ENCODE peak calls at places on chromosomes 5 and 9, in seven cellular contexts. G, Z, V, Y, M, E and N are unnamed samples. For H3K36me3, the result is how much of the 10 kb centered on the place peaks cover.

GRCh38 chr9:5620494-5620893 is 8.4 kb upstream of the RIC1 start:
- ATAC-seq in G (no peak), V (no peak), Y (no peak), E (no peak), M (no peak), Z (no peak), N (no peak)

GRCh38 chr5:16741007-16741406 is 124.2 kb upstream of the RETREG1 start:
- ATAC-seq in M (peak), G (no peak), Y (no peak), V (no peak), Z (no peak), E (no peak), N (no peak)

GRCh38 chr9:115050002-115050490 is 67.9 kb downstream of the TNC start:
- ATAC-seq in E (no peak), G (no peak), Y (no peak), Z (no peak), M (no peak), V (no peak), N (no peak)

GRCh38 chr9:38018964-38019602 is 49.9 kb downstream of the SHB start:
- ATAC-seq in E (no peak), M (peak), Y (peak), G (no peak), V (peak), Z (peak), N (peak)

GRCh38 chr5:68396722-68397121 is 181.2 kb downstream of the PIK3R1 start:
- ATAC-seq in G (no peak), Y (no peak), Z (peak), E (no peak), V (peak), M (peak), N (no peak)

GRCh38 chr5:55021465-55021864 is 2.6 kb upstream of the GZMK start:
- ATAC-seq in E (no peak), Y (no peak), G (peak), Z (no peak), V (no peak), M (no peak), N (no peak)

GRCh38 chr9:121333950-121334773 is 35.9 kb downstream of the STOM start:
- ATAC-seq in V (peak), Y (no peak), M (no peak), E (no peak), Z (peak), G (no peak), N (peak)

GRCh38 chr5:26487553-26487952 is 550.8 kb downstream of the CDH9 start:
- ATAC-seq in M (no peak), Y (no peak), Z (no peak), G (no peak), V (no peak), E (no peak), N (no peak)

GRCh38 chr5:83222906-83223305 is 145.6 kb downstream of the XRCC4 start:
- ATAC-seq in G (no peak), Y (no peak), Z (no peak), V (no peak), E (no peak), M (peak), N (no peak)

GRCh38 chr5:171102877-171103610 is 206.0 kb upstream of the TLX3 start:
- ATAC-seq in E (no peak), M (no peak), V (no peak), Y (no peak), G (no peak), Z (no peak), N (no peak)

GRCh38 chr5:170761048-170761707 is 22.3 kb upstream of the GABRP start:
- ATAC-seq in V (no peak), Y (no peak), G (no peak), E (no peak), Z (no peak), M (no peak), N (no peak)

GRCh38 chr5:8019719-8020218 is 150.8 kb downstream of the MTRR start:
- ATAC-seq in V (no peak), E (no peak), Y (no peak), M (no peak), G (no peak), Z (no peak), N (no peak)

GRCh38 chr5:28284788-28285187 is 1246.4 kb upstream of the CDH9 start:
- ATAC-seq in M (no peak), Z (no peak), V (no peak), Y (no peak), E (no peak), G (no peak), N (no peak)

GRCh38 chr9:72211047-72211446 is 61.8 kb downstream of the GDA start:
- ATAC-seq in G (no peak), V (no peak), Y (no peak), E (no peak), Z (no peak), M (peak), N (no peak)

GRCh38 chr5:170110403-170111087 is 4.8 kb downstream of the FOXI1 start:
- ATAC-seq in E (no peak), V (no peak), G (no peak), Z (no peak), M (no peak), Y (no peak), N (no peak)

GRCh38 chr9:77956555-77956954 is 75.1 kb downstream of the GNAQ start:
- ATAC-seq in M (no peak), V (no peak), G (no peak), E (no peak), Y (no peak), Z (peak), N (no peak)

GRCh38 chr5:123530728-123531127 is 18.8 kb downstream of the CSNK1G3 start:
- ATAC-seq in Y (no peak), V (no peak), Z (no peak), E (no peak), M (no peak), G (no peak), N (no peak)

GRCh38 chr5:142908659-142909058 is 138.5 kb downstream of the ARHGAP26 start:
- ATAC-seq in V (no peak), G (no peak), M (no peak), Y (no peak), E (no peak), Z (no peak), N (no peak)

GRCh38 chr5:75921011-75921410 is 162.2 kb upstream of the SV2C start:
- ATAC-seq in M (no peak), Z (no peak), V (no peak), Y (no peak), E (no peak), G (no peak), N (no peak)

GRCh38 chr5:124057161-124057814 is 545.3 kb downstream of the CSNK1G3 start:
- ATAC-seq in E (peak), V (no peak), Z (peak), G (no peak), Y (no peak), M (peak), N (no peak)

GRCh38 chr5:81235287-81236072 is 2.4 kb downstream of the CKMT2 start:
- ATAC-seq in Z (no peak), Y (no peak), V (no peak), M (no peak), E (peak), G (no peak), N (no peak)

GRCh38 chr9:116370587-116370986 is 217.0 kb downstream of the PAPPA start:
- ATAC-seq in V (peak), E (peak), G (no peak), Y (no peak), Z (peak), M (no peak), N (no peak)

GRCh38 chr5:122909470-122910100 is 64.2 kb downstream of the SNX24 start:
- ATAC-seq in Z (peak), E (no peak), G (no peak), V (no peak), M (no peak), Y (no peak), N (no peak)

GRCh38 chr5:14250778-14251711 is 107.9 kb downstream of the TRIO start:
- ATAC-seq in M (no peak), G (no peak), Z (peak), Y (no peak), V (no peak), E (no peak), N (no peak)

GRCh38 chr5:1017056-1017455 is 8.5 kb downstream of the NKD2 start:
- ATAC-seq in Z (no peak), G (no peak), E (no peak), V (no peak), M (no peak), Y (no peak), N (no peak)

GRCh38 chr5:68739752-68740151 is 354.1 kb upstream of the SLC30A5 start:
- ATAC-seq in V (no peak), E (peak), Z (no peak), G (no peak), Y (no peak), M (no peak), N (no peak)

GRCh38 chr5:177434437-177434836 is 8.0 kb downstream of the GRK6 start:
- ATAC-seq in E (no peak), M (no peak), V (no peak), Y (no peak), G (peak), Z (no peak), N (no peak)

DNA sequence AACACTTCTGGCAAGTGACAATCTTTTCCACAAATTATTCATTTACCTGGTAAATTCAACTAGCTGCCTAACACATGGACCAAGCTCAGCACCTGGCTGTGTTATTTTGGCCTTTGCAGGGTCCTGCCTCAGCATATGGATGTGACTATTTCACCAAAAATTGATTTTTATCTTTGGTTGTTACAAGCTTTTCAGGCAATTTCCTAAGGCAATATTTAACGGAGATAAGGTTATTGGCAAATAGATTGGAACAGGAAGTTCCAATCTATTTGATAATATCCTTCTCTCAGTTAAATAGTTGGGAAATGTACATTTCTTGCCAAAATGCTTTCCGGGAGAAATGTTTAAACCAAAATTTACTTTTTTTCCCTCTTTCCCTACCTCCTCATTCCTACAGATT is 415.2 kb upstream of the SMARCA2 start:
- ATAC-seq in V (no peak), M (peak), Z (no peak), G (no peak), Y (no peak), E (no peak), N (no peak)
- H3K36me3 ChIP-seq in V (under half), M (under half), Z (under half), G (under half), Y (under half), E (under half), N (under half)

DNA sequence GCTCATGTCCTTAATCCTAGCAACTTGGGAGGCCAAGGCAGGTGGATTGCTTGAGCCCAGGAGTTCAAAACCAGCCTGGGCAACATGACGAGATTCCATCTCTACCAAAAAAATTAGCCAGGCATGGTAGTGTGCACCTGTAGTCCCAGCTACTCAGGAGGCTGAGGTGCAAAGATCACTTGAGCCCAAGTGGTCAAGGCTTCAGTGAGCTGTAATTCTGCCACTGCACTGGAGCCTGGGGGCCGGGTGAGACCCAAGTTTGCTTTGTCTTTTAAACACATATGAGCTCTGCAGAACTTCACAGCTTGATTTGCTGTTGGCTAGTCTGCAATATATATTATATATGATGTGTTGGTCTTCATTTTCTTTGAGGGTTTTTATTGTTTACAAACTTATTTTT is 89.8 kb downstream of the UBE2R2 start:
- ATAC-seq in Y (no peak), E (no peak), G (no peak), V (peak), Z (no peak), M (no peak), N (no peak)
- H3K36me3 ChIP-seq in Y (under half), E (under half), G (under half), V (under half), Z (under half), M (under half), N (under half)

GRCh38 chr5:134893748-134894505 is 11.0 kb upstream of the PCBD2 start:
- ATAC-seq in M (no peak), Z (no peak), Y (no peak), E (no peak), G (no peak), V (no peak), N (no peak)

GRCh38 chr5:134889335-134889734 is 15.2 kb downstream of the TXNDC15 start:
- ATAC-seq in V (no peak), G (no peak), Y (no peak), Z (no peak), E (no peak), M (no peak), N (no peak)

GRCh38 chr5:134892282-134892681 is 12.6 kb upstream of the PCBD2 start:
- ATAC-seq in V (no peak), M (no peak), G (no peak), E (no peak), Y (no peak), Z (no peak), N (no peak)

GRCh38 chr5:134891473-134891872 is 13.5 kb upstream of the PCBD2 start:
- ATAC-seq in Z (no peak), V (no peak), G (no peak), E (no peak), Y (no peak), M (no peak), N (no peak)

GRCh38 chr5:134892926-134893325 is 12.0 kb upstream of the PCBD2 start:
- ATAC-seq in M (no peak), V (no peak), Z (no peak), E (no peak), Y (no peak), G (no peak), N (no peak)
- H3K36me3 ChIP-seq in M (under half), V (under half), Z (half or more), E (under half), Y (under half), G (under half), N (half or more)

GRCh38 chr9:14107977-14108376 is 206.0 kb downstream of the NFIB start:
- ATAC-seq in E (no peak), Z (no peak), G (no peak), Y (no peak), V (no peak), M (no peak), N (no peak)
- H3K36me3 ChIP-seq in E (under half), Z (under half), G (under half), Y (under half), V (under half), M (half or more), N (under half)

GRCh38 chr5:72140711-72141110 is 33.4 kb downstream of the MAP1B start:
- ATAC-seq in G (no peak), E (no peak), Z (no peak), M (no peak), Y (no peak), V (no peak), N (no peak)
- H3K36me3 ChIP-seq in G (under half), E (under half), Z (under half), M (under half), Y (under half), V (under half), N (under half)

DNA sequence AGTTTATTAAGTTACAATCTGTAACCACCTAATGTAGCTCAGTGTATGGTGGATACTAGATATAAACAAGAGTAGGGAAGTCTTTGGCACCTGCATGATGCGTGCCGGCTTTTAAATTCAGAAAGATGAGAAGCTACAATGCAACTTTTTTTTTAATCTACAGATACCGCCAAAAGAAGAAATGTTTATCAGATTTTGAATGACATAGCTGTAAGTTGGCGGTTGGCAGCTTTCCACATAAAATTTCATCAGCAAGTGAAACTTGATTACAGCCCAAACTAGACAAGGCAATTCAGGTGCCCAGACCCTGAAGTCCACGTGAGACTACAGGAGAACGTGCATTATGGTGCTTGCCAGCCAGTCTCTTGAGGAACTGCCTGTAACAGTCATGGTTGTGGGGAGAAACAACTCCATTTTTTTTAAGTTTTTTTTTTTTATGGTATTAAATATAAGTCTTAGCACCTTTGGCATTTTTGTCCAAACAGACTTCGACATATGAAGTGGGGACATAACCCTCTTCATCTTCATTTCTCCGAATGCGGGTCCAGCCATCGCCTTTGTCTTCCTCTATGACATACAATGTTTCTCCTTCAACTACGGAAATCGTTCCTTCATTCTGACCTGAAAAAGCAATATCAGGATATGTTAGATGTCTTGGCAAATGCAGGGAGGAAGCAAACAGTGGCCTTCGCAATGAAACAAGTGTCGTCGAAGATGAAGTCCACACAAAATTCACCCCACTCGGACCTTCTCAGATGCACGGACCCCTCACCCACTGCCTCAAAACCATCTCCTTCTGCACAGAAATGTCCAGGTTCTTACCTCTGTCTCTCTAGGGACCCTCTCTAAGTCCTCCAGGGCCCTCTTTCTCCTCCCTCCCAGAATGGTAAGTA is 60.4 kb downstream of the USP20 start:
- ATAC-seq in G (peak), V (no peak), Z (no peak), E (no peak), Y (no peak), M (no peak), N (no peak)
- H3K36me3 ChIP-seq in G (under half), V (under half), Z (half or more), E (under half), Y (under half), M (under half), N (under half)

GRCh38 chr5:6734243-6734695 is 21.0 kb downstream of the TENT4A start:
- ATAC-seq in E (peak), M (no peak), Z (no peak), Y (no peak), V (no peak), G (no peak), N (no peak)

GRCh38 chr5:6736106-6736505 is 22.9 kb downstream of the TENT4A start:
- ATAC-seq in Y (no peak), Z (peak), V (peak), E (no peak), G (no peak), M (no peak), N (no peak)

GRCh38 chr5:6736524-6737042 is 23.4 kb downstream of the TENT4A start:
- ATAC-seq in Y (no peak), Z (no peak), M (no peak), V (no peak), G (no peak), E (no peak), N (no peak)

GRCh38 chr5:6733411-6734242 is 20.4 kb downstream of the TENT4A start:
- ATAC-seq in V (no peak), E (peak), Y (no peak), M (no peak), G (no peak), Z (no peak), N (no peak)

GRCh38 chr5:6734781-6735180 is 21.5 kb downstream of the TENT4A start:
- ATAC-seq in Y (no peak), M (no peak), E (no peak), Z (no peak), V (no peak), G (peak), N (no peak)
- H3K36me3 ChIP-seq in Y (under half), M (under half), E (under half), Z (under half), V (under half), G (under half), N (under half)

GRCh38 chr5:116275282-116275681 is 190.5 kb downstream of the COMMD10 start:
- ATAC-seq in V (no peak), E (no peak), Z (no peak), Y (no peak), G (no peak), M (no peak), N (no peak)

GRCh38 chr5:116274251-116274650 is 189.4 kb downstream of the COMMD10 start:
- ATAC-seq in Y (no peak), G (no peak), V (no peak), M (no peak), Z (no peak), E (no peak), N (no peak)

GRCh38 chr5:116273458-116274242 is 188.8 kb downstream of the COMMD10 start:
- ATAC-seq in Z (no peak), G (no peak), E (no peak), M (no peak), Y (no peak), V (no peak), N (no peak)

GRCh38 chr5:116280149-116280803 is 195.5 kb downstream of the COMMD10 start:
- ATAC-seq in E (no peak), Y (no peak), M (no peak), G (no peak), Z (no peak), V (no peak), N (no peak)

DNA sequence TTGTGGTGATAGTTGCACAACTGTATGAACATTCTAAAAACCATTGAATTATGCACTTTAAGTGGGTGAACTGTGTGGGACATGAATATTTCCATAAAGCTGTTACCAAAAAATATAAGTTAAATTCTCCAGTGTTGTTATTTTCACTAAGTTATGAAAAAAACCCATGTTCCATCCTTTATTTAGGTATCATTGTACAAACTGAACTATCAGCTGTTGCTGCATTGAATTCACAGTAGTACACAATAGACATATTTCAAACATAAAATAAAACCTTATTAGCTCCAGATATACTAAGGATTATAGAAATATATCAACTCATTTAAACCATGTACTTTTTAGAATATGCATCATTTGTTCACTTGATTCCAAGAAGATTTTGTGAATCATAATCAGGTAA is 192.1 kb downstream of the COMMD10 start:
- ATAC-seq in Y (no peak), G (no peak), E (no peak), M (no peak), Z (no peak), V (no peak), N (no peak)
- H3K36me3 ChIP-seq in Y (under half), G (under half), E (under half), M (under half), Z (under half), V (under half), N (under half)

GRCh38 chr5:40829748-40830305 is 5.2 kb downstream of the RPL37 start:
- ATAC-seq in G (no peak), V (no peak), M (no peak), E (no peak), Y (no peak), Z (no peak), N (no peak)
- H3K36me3 ChIP-seq in G (half or more), V (under half), M (half or more), E (under half), Y (half or more), Z (half or more), N (half or more)